ENCODE peak calls at places on chromosomes 2 and 18, in nine cellular contexts. One of them, this sample, is unnamed.

GRCh38 chr2:227308784-227309183 is 16.3 kb upstream of the MFF start:
- DNase-seq in HL-60: no peak
- DNase-seq in psoas muscle: no peak
- DNase-seq in HCT116: no peak
- DNase-seq in GM13976: no peak
- DNase-seq in body of pancreas: no peak
- DNase-seq in PC-9: no peak
- DNase-seq in fibroblast of villous mesenchyme: no peak
- DNase-seq in coronary artery: no peak
- DNase-seq in this sample: no peak

GRCh38 chr2:203822240-203822639 is 45.3 kb upstream of the CTLA4 start:
- DNase-seq in HL-60: no peak
- DNase-seq in psoas muscle: no peak
- DNase-seq in HCT116: no peak
- DNase-seq in GM13976: no peak
- DNase-seq in body of pancreas: no peak
- DNase-seq in PC-9: no peak
- DNase-seq in fibroblast of villous mesenchyme: no peak
- DNase-seq in coronary artery: no peak
- DNase-seq in this sample: no peak

GRCh38 chr2:239234151-239234825 is 166.5 kb downstream of the HDAC4 start:
- DNase-seq in HL-60: no peak
- DNase-seq in psoas muscle: no peak
- DNase-seq in HCT116: no peak
- DNase-seq in GM13976: no peak
- DNase-seq in body of pancreas: no peak
- DNase-seq in PC-9: peak; percentile 30
- DNase-seq in fibroblast of villous mesenchyme: no peak
- DNase-seq in coronary artery: peak; percentile 62
- DNase-seq in this sample: no peak

GRCh38 chr18:8153887-8154583 is 455.2 kb upstream of the RAB12 start:
- DNase-seq in HL-60: no peak
- DNase-seq in psoas muscle: no peak
- DNase-seq in HCT116: no peak
- DNase-seq in GM13976: no peak
- DNase-seq in body of pancreas: no peak
- DNase-seq in PC-9: no peak
- DNase-seq in fibroblast of villous mesenchyme: peak; percentile 28
- DNase-seq in coronary artery: no peak
- DNase-seq in this sample: no peak

GRCh38 chr2:205776139-205776538 is 93.8 kb downstream of the NRP2 start:
- DNase-seq in HL-60: peak; percentile 56
- DNase-seq in psoas muscle: peak; percentile 64
- DNase-seq in HCT116: peak; percentile 55
- DNase-seq in GM13976: peak; percentile 70
- DNase-seq in body of pancreas: peak; percentile 81
- DNase-seq in PC-9: no peak
- DNase-seq in fibroblast of villous mesenchyme: peak; percentile 59
- DNase-seq in coronary artery: no peak
- DNase-seq in this sample: peak; percentile 62

GRCh38 chr18:10089881-10090280 is 176.1 kb downstream of the VAPA start:
- DNase-seq in HL-60: no peak
- DNase-seq in psoas muscle: no peak
- DNase-seq in HCT116: no peak
- DNase-seq in GM13976: no peak
- DNase-seq in body of pancreas: no peak
- DNase-seq in PC-9: no peak
- DNase-seq in fibroblast of villous mesenchyme: no peak
- DNase-seq in coronary artery: no peak
- DNase-seq in this sample: no peak

GRCh38 chr2:182391443-182391842 is 35.4 kb downstream of the PDE1A start:
- DNase-seq in HL-60: no peak
- DNase-seq in psoas muscle: no peak
- DNase-seq in HCT116: no peak
- DNase-seq in GM13976: no peak
- DNase-seq in body of pancreas: no peak
- DNase-seq in PC-9: no peak
- DNase-seq in fibroblast of villous mesenchyme: no peak
- DNase-seq in coronary artery: no peak
- DNase-seq in this sample: no peak

GRCh38 chr18:75538727-75539126 is 111.2 kb upstream of the SMIM21 start:
- DNase-seq in HL-60: no peak
- DNase-seq in psoas muscle: no peak
- DNase-seq in HCT116: no peak
- DNase-seq in GM13976: no peak
- DNase-seq in body of pancreas: no peak
- DNase-seq in PC-9: no peak
- DNase-seq in fibroblast of villous mesenchyme: peak; percentile 76
- DNase-seq in coronary artery: no peak
- DNase-seq in this sample: no peak

GRCh38 chr2:38581193-38582147 is 21.3 kb downstream of the HNRNPLL start:
- DNase-seq in HL-60: peak; percentile 62
- DNase-seq in psoas muscle: no peak
- DNase-seq in HCT116: peak; percentile 52
- DNase-seq in GM13976: peak; percentile 34
- DNase-seq in body of pancreas: peak; percentile 40
- DNase-seq in PC-9: peak; percentile 56
- DNase-seq in fibroblast of villous mesenchyme: peak; percentile 85
- DNase-seq in coronary artery: no peak
- DNase-seq in this sample: peak; percentile 46

GRCh38 chr2:224945134-224945533 is 97.1 kb downstream of the DOCK10 start:
- DNase-seq in HL-60: no peak
- DNase-seq in psoas muscle: no peak
- DNase-seq in HCT116: no peak
- DNase-seq in GM13976: no peak
- DNase-seq in body of pancreas: no peak
- DNase-seq in PC-9: no peak
- DNase-seq in fibroblast of villous mesenchyme: no peak
- DNase-seq in coronary artery: no peak
- DNase-seq in this sample: no peak

GRCh38 chr2:168180483-168180882 is 66.9 kb downstream of the STK39 start:
- DNase-seq in HL-60: no peak
- DNase-seq in psoas muscle: no peak
- DNase-seq in HCT116: no peak
- DNase-seq in GM13976: no peak
- DNase-seq in body of pancreas: no peak
- DNase-seq in PC-9: no peak
- DNase-seq in fibroblast of villous mesenchyme: no peak
- DNase-seq in coronary artery: no peak
- DNase-seq in this sample: no peak

GRCh38 chr18:58716046-58716766 is 44.9 kb downstream of the MALT1 start:
- DNase-seq in HL-60: peak; percentile 36
- DNase-seq in psoas muscle: no peak
- DNase-seq in HCT116: no peak
- DNase-seq in GM13976: peak; percentile 25
- DNase-seq in body of pancreas: no peak
- DNase-seq in PC-9: no peak
- DNase-seq in fibroblast of villous mesenchyme: peak; percentile 15
- DNase-seq in coronary artery: no peak
- DNase-seq in this sample: no peak

DNA sequence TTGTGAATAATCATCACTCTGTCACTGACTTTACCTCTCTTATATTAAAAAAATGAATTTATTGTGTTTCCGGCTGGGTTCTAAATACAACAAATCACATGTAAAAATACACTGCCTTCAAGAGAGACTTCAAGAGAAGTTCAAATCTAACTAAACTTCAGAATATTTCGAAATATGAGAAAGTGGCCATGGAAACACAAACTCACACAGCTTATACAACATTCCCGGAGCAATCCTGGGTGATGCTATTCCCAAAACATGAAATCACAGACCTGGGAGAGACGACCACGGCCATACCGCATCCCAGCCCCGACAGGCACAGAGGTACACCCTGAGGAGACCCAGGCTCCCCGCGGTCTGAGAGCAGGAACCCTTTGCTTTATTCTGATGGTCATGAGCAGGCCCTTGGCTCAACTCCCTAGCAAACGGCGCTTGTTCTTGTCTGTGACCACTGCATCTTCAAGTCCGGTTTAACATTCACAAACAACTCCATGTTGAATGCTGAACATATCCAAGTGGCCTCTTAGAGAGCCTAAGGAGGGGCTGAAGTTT is 185.4 kb upstream of the REV1 start:
- DNase-seq in HL-60: no peak
- DNase-seq in psoas muscle: peak; percentile 52
- DNase-seq in HCT116: no peak
- DNase-seq in GM13976: no peak
- DNase-seq in body of pancreas: no peak
- DNase-seq in PC-9: no peak
- DNase-seq in fibroblast of villous mesenchyme: no peak
- DNase-seq in coronary artery: no peak
- DNase-seq in this sample: no peak
- TF ChIP-seq CTCF in HL-60: no peak
- TF ChIP-seq CTCF in psoas muscle: no peak
- TF ChIP-seq CTCF in HCT116: no peak
- TF ChIP-seq CTCF in GM13976: no peak
- TF ChIP-seq CTCF in body of pancreas: no peak
- TF ChIP-seq CTCF in PC-9: no peak
- TF ChIP-seq CTCF in fibroblast of villous mesenchyme: no peak
- TF ChIP-seq CTCF in coronary artery: no peak
- TF ChIP-seq CTCF in this sample: no peak

GRCh38 chr2:118807668-118808428 is 39.6 kb downstream of the EN1 start:
- DNase-seq in HL-60: no peak
- DNase-seq in psoas muscle: no peak
- DNase-seq in HCT116: no peak
- DNase-seq in GM13976: no peak
- DNase-seq in body of pancreas: no peak
- DNase-seq in PC-9: no peak
- DNase-seq in fibroblast of villous mesenchyme: no peak
- DNase-seq in coronary artery: no peak
- DNase-seq in this sample: peak; percentile 21
- TF ChIP-seq CTCF in HL-60: no peak
- TF ChIP-seq CTCF in psoas muscle: no peak
- TF ChIP-seq CTCF in HCT116: no peak
- TF ChIP-seq CTCF in GM13976: no peak
- TF ChIP-seq CTCF in body of pancreas: no peak
- TF ChIP-seq CTCF in PC-9: no peak
- TF ChIP-seq CTCF in fibroblast of villous mesenchyme: no peak
- TF ChIP-seq CTCF in coronary artery: no peak
- TF ChIP-seq CTCF in this sample: no peak

GRCh38 chr18:35658112-35658511 is 76.6 kb downstream of the GALNT1 start:
- DNase-seq in HL-60: no peak
- DNase-seq in psoas muscle: no peak
- DNase-seq in HCT116: no peak
- DNase-seq in GM13976: no peak
- DNase-seq in body of pancreas: no peak
- DNase-seq in PC-9: no peak
- DNase-seq in fibroblast of villous mesenchyme: no peak
- DNase-seq in coronary artery: no peak
- DNase-seq in this sample: no peak

GRCh38 chr18:35662293-35663062 is 80.9 kb downstream of the GALNT1 start:
- DNase-seq in HL-60: no peak
- DNase-seq in psoas muscle: no peak
- DNase-seq in HCT116: no peak
- DNase-seq in GM13976: no peak
- DNase-seq in body of pancreas: no peak
- DNase-seq in PC-9: no peak
- DNase-seq in fibroblast of villous mesenchyme: no peak
- DNase-seq in coronary artery: no peak
- DNase-seq in this sample: no peak

GRCh38 chr18:35661483-35662146 is 80.1 kb downstream of the GALNT1 start:
- DNase-seq in HL-60: no peak
- DNase-seq in psoas muscle: no peak
- DNase-seq in HCT116: no peak
- DNase-seq in GM13976: no peak
- DNase-seq in body of pancreas: no peak
- DNase-seq in PC-9: no peak
- DNase-seq in fibroblast of villous mesenchyme: no peak
- DNase-seq in coronary artery: no peak
- DNase-seq in this sample: no peak
- TF ChIP-seq CTCF in HL-60: no peak
- TF ChIP-seq CTCF in psoas muscle: no peak
- TF ChIP-seq CTCF in HCT116: no peak
- TF ChIP-seq CTCF in GM13976: no peak
- TF ChIP-seq CTCF in body of pancreas: no peak
- TF ChIP-seq CTCF in PC-9: no peak
- TF ChIP-seq CTCF in fibroblast of villous mesenchyme: no peak
- TF ChIP-seq CTCF in coronary artery: no peak
- TF ChIP-seq CTCF in this sample: no peak

GRCh38 chr2:127027715-127028114 is 79.2 kb downstream of the BIN1 start:
- DNase-seq in HL-60: no peak
- DNase-seq in psoas muscle: no peak
- DNase-seq in HCT116: no peak
- DNase-seq in GM13976: no peak
- DNase-seq in body of pancreas: no peak
- DNase-seq in PC-9: no peak
- DNase-seq in fibroblast of villous mesenchyme: no peak
- DNase-seq in coronary artery: no peak
- DNase-seq in this sample: no peak

GRCh38 chr2:127022817-127023216 is 84.1 kb downstream of the BIN1 start:
- DNase-seq in HL-60: no peak
- DNase-seq in psoas muscle: no peak
- DNase-seq in HCT116: no peak
- DNase-seq in GM13976: no peak
- DNase-seq in body of pancreas: no peak
- DNase-seq in PC-9: no peak
- DNase-seq in fibroblast of villous mesenchyme: no peak
- DNase-seq in coronary artery: no peak
- DNase-seq in this sample: no peak

GRCh38 chr2:127024769-127025356 is 82.1 kb downstream of the BIN1 start:
- DNase-seq in HL-60: no peak
- DNase-seq in psoas muscle: no peak
- DNase-seq in HCT116: no peak
- DNase-seq in GM13976: no peak
- DNase-seq in body of pancreas: no peak
- DNase-seq in PC-9: no peak
- DNase-seq in fibroblast of villous mesenchyme: no peak
- DNase-seq in coronary artery: no peak
- DNase-seq in this sample: peak; percentile 61

GRCh38 chr2:127023504-127023903 is 83.5 kb downstream of the BIN1 start:
- DNase-seq in HL-60: no peak
- DNase-seq in psoas muscle: no peak
- DNase-seq in HCT116: no peak
- DNase-seq in GM13976: no peak
- DNase-seq in body of pancreas: no peak
- DNase-seq in PC-9: no peak
- DNase-seq in fibroblast of villous mesenchyme: no peak
- DNase-seq in coronary artery: no peak
- DNase-seq in this sample: no peak

DNA sequence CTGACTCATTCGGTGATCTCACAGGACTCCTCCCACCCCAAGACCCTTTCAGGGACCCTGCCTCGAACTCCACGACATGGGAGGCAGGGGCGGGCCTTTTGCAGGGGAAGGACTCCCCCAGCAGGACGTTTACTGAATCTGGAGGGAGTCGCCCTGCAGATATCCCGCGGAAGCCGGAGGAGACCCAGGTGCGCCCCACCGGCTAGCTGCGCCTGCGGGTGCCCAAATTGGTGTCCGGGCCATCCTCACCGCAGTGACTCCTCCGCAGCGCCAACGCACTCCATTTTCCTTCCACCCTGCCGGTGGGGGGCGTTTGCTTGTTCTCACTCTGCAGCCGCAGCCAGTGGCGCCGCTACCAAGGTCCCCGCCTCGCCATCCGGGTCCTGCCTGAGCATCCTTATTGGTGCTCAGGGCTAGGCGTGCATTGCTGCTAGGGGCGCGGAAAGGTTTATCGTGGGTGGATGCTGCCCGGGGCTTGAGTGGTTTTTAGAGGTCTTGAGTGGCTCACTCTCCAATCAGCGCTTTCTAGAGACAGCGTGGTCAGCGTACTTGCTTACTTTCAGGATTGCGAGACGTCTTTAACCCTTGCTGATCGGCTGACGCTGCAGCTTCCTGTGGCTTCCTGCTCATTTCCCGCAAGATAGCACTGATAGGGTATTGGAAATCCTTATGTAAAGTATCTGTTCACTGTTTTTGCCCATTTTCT is 81.4 kb downstream of the BIN1 start:
- DNase-seq in HL-60: peak; percentile 23
- DNase-seq in psoas muscle: peak; percentile 82
- DNase-seq in HCT116: no peak
- DNase-seq in GM13976: peak; percentile 59
- DNase-seq in body of pancreas: peak; percentile 59
- DNase-seq in PC-9: no peak
- DNase-seq in fibroblast of villous mesenchyme: peak; percentile 91
- DNase-seq in coronary artery: peak; percentile 75
- DNase-seq in this sample: peak; percentile 82
- TF ChIP-seq CTCF in HL-60: no peak
- TF ChIP-seq CTCF in psoas muscle: peak; percentile 26
- TF ChIP-seq CTCF in HCT116: no peak
- TF ChIP-seq CTCF in GM13976: no peak
- TF ChIP-seq CTCF in body of pancreas: peak; percentile 26
- TF ChIP-seq CTCF in PC-9: no peak
- TF ChIP-seq CTCF in fibroblast of villous mesenchyme: peak; percentile 40
- TF ChIP-seq CTCF in coronary artery: no peak
- TF ChIP-seq CTCF in this sample: peak; percentile 40

This sample was measured in nephron progenitor cell.